ENCODE peak calls at places on chromosome 3, in ten cellular contexts. N is Karpas-422; Q is esophagus muscularis mucosa; F is PC-3; W is effector CD4-positive, alpha-beta T cell; L is NCI-H1436; C is SIG-M5; V is Kasumi-1; M is epithelial cell of esophagus; G is fibroblast of lung. A is an unnamed sample.

GRCh38 chr3:32443471-32443870 is 51.8 kb downstream of the CMTM7 start:
- DNase-seq in N (no peak), W (no peak), M (peak; percentile 93), F (peak; percentile 81), V (no peak), C (no peak), L (no peak), G (peak; percentile 39), Q (no peak), A (no peak)

GRCh38 chr3:151468284-151468917 is 7.5 kb upstream of the IGSF10 start:
- DNase-seq in M (peak; percentile 73), G (peak; percentile 70), Q (no peak), C (no peak), L (peak; percentile 86), N (peak; percentile 88), F (peak; percentile 90), V (peak; percentile 77), W (peak; percentile 28), A (no peak)

GRCh38 chr3:101963902-101964362 is 114.6 kb downstream of the NFKBIZ start:
- DNase-seq in F (peak; percentile 82), V (no peak), M (peak; percentile 86), W (no peak), L (no peak), N (no peak), Q (no peak), G (peak; percentile 56), C (no peak), A (no peak)

GRCh38 chr3:16103472-16103871 is 71.0 kb upstream of the GALNT15 start:
- DNase-seq in G (peak; percentile 44), C (no peak), Q (no peak), N (no peak), M (no peak), L (no peak), V (no peak), W (no peak), F (no peak), A (no peak)

GRCh38 chr3:128235207-128235933 is 82.1 kb downstream of the EEFSEC start:
- DNase-seq in Q (no peak), N (no peak), C (no peak), W (no peak), L (no peak), G (no peak), F (no peak), M (no peak), V (no peak), A (no peak)

GRCh38 chr3:48465531-48466378 is 19.2 kb downstream of the ATRIP start:
- DNase-seq in N (peak; percentile 95), W (peak; percentile 67), M (peak; percentile 100), F (peak; percentile 99), V (peak; percentile 49), G (peak; percentile 100), C (peak; percentile 51), Q (peak; percentile 99), L (peak; percentile 47), A (peak; percentile 95)

GRCh38 chr3:108406063-108406660 is 104.2 kb downstream of the MYH15 start:
- DNase-seq in G (peak; percentile 55), L (no peak), Q (no peak), V (peak; percentile 10), F (no peak), N (no peak), M (no peak), W (no peak), C (peak; percentile 34), A (no peak)

GRCh38 chr3:63050548-63050947 is 175.3 kb upstream of the CADPS start:
- DNase-seq in W (no peak), G (no peak), F (no peak), V (no peak), M (no peak), Q (no peak), C (no peak), N (no peak), L (no peak), A (no peak)

GRCh38 chr3:34012102-34012461 is 213.7 kb downstream of the PDCD6IP start:
- DNase-seq in N (no peak), W (no peak), L (no peak), Q (no peak), F (peak; percentile 98), M (peak; percentile 96), V (no peak), C (no peak), G (peak; percentile 98), A (no peak)

GRCh38 chr3:36744770-36745169 is 19.6 kb downstream of the DCLK3 start:
- DNase-seq in V (no peak), W (no peak), M (no peak), C (no peak), Q (no peak), N (no peak), L (no peak), F (no peak), G (no peak), A (no peak)

GRCh38 chr3:156626104-156626503 is 48.3 kb upstream of the TIPARP start:
- DNase-seq in W (no peak), N (no peak), Q (no peak), L (peak; percentile 80), V (no peak), F (peak; percentile 94), G (no peak), C (no peak), M (peak; percentile 94), A (no peak)

GRCh38 chr3:37862219-37862711 is 585 bp downstream of the CTDSPL start:
- DNase-seq in L (no peak), F (no peak), N (no peak), Q (no peak), W (no peak), C (no peak), V (peak; percentile 45), G (peak; percentile 41), M (peak; percentile 67), A (peak; percentile 79)

GRCh38 chr3:72042397-72043211 is 257.7 kb upstream of the PROK2 start:
- DNase-seq in G (peak; percentile 45), L (no peak), M (no peak), C (no peak), V (no peak), Q (no peak), F (no peak), N (no peak), W (no peak), A (no peak)

GRCh38 chr3:39965461-39965860 is 156.1 kb downstream of the MYRIP start:
- DNase-seq in G (no peak), Q (no peak), W (no peak), V (no peak), F (no peak), C (no peak), M (no peak), N (no peak), L (no peak), A (no peak)

GRCh38 chr3:13027154-13027553 is 46.1 kb downstream of the IQSEC1 start:
- DNase-seq in C (no peak), M (no peak), L (no peak), F (no peak), V (no peak), W (no peak), N (no peak), Q (no peak), G (no peak), A (no peak)

GRCh38 chr3:124882749-124883148 is 4.4 kb downstream of the ITGB5 start:
- DNase-seq in W (no peak), L (no peak), V (no peak), F (peak; percentile 15), M (no peak), G (no peak), Q (no peak), C (no peak), N (no peak), A (no peak)

GRCh38 chr3:131329774-131330173 is 51.8 kb upstream of the NUDT16 start:
- DNase-seq in L (no peak), N (no peak), G (no peak), M (no peak), Q (no peak), V (no peak), C (no peak), W (no peak), F (no peak), A (no peak)

GRCh38 chr3:184523825-184524615 is 37.6 kb upstream of the EPHB3 start:
- DNase-seq in C (no peak), M (peak; percentile 88), L (no peak), F (peak; percentile 51), W (no peak), G (peak; percentile 77), Q (no peak), N (no peak), V (peak; percentile 82), A (no peak)

GRCh38 chr3:56468184-56469106 is at the start of gene ERC2:
- DNase-seq in V (no peak), F (peak; percentile 42), C (no peak), W (no peak), M (peak; percentile 20), N (no peak), L (no peak), Q (no peak), G (peak; percentile 3), A (peak; percentile 59)

GRCh38 chr3:20574746-20575145 is 388.7 kb upstream of the SGO1 start:
- DNase-seq in C (no peak), F (peak; percentile 21), M (peak; percentile 30), G (peak; percentile 12), Q (no peak), V (no peak), L (no peak), W (no peak), N (no peak), A (no peak)

GRCh38 chr3:129599073-129599472 is 7.4 kb downstream of the PLXND1 start:
- DNase-seq in W (no peak), Q (no peak), C (no peak), L (no peak), F (no peak), V (no peak), M (no peak), G (no peak), N (no peak), A (no peak)

GRCh38 chr3:110016235-110016634 is 678.9 kb upstream of the DPPA4 start:
- DNase-seq in C (no peak), F (no peak), N (no peak), Q (no peak), G (no peak), M (no peak), V (no peak), W (no peak), L (no peak), A (no peak)

GRCh38 chr3:43097681-43098080 is 8.2 kb downstream of the POMGNT2 start:
- DNase-seq in G (no peak), F (no peak), V (no peak), N (peak; percentile 90), L (no peak), W (no peak), C (no peak), Q (no peak), M (no peak), A (no peak)

GRCh38 chr3:123655400-123655799 is 70.5 kb upstream of the HACD2 start:
- DNase-seq in M (no peak), W (no peak), F (no peak), L (no peak), V (no peak), Q (no peak), N (no peak), C (no peak), G (no peak), A (no peak)

GRCh38 chr3:44920081-44920480 is 45.7 kb downstream of the TGM4 start:
- DNase-seq in N (no peak), C (no peak), F (no peak), M (peak; percentile 13), Q (no peak), G (no peak), L (no peak), W (no peak), V (no peak), A (no peak)

GRCh38 chr3:195128255-195129071 is 142.5 kb downstream of the XXYLT1 start:
- DNase-seq in N (no peak), G (peak; percentile 27), Q (no peak), V (no peak), W (no peak), L (no peak), M (no peak), C (no peak), F (no peak), A (no peak)

GRCh38 chr3:153163349-153164008 is 1.5 kb downstream of the RAP2B start:
- DNase-seq in L (no peak), Q (no peak), W (no peak), G (peak; percentile 48), F (peak; percentile 30), M (peak; percentile 39), C (no peak), V (peak; percentile 38), N (peak; percentile 54), A (no peak)

GRCh38 chr3:55270976-55271375 is 216.1 kb downstream of the WNT5A start:
- DNase-seq in V (no peak), G (no peak), M (no peak), Q (no peak), F (no peak), W (no peak), N (no peak), L (no peak), C (no peak), A (no peak)

A was measured in sciatic nerve.